ENCODE peak calls at places on chromosomes 5 and 9, in seven cellular contexts. Z is activated CD4-positive, alpha-beta T cell treated with anti-CD3 and anti-CD28 coated beads, Interleukin-2, amount 10 ng/mL, durations not matched to agents 7 days and 5 days; X is HL-60; B is CD4-positive, CD25-positive, alpha-beta regulatory T cell; E is caudate nucleus; M is HTR-8/SVneo; Y is B cell. L is an unnamed sample.

GRCh38 chr9:91698266-91698665 is 251.8 kb downstream of the ROR2 start:
- DNase-seq in Z (no peak), X (no peak), B (no peak), E (no peak), M (no peak), Y (no peak), L (no peak)

GRCh38 chr5:2256646-2257288 is 374.0 kb upstream of the IRX4 start:
- DNase-seq in Z (no peak), X (no peak), B (no peak), E (no peak), M (no peak), Y (no peak), L (no peak)

GRCh38 chr5:113891491-113891890 is 378.0 kb downstream of the YTHDC2 start:
- DNase-seq in Z (no peak), X (no peak), B (no peak), E (no peak), M (no peak), Y (no peak), L (no peak)

GRCh38 chr5:57779383-57780223 is 297.0 kb upstream of the ACTBL2 start:
- DNase-seq in Z (peak), X (no peak), B (no peak), E (no peak), M (peak), Y (peak), L (peak)

GRCh38 chr5:7991125-7991821 is 122.3 kb downstream of the MTRR start:
- DNase-seq in Z (no peak), X (no peak), B (no peak), E (no peak), M (no peak), Y (no peak), L (peak)

GRCh38 chr9:14164908-14165307 is 149.0 kb downstream of the NFIB start:
- DNase-seq in Z (no peak), X (no peak), B (no peak), E (no peak), M (no peak), Y (no peak), L (no peak)

GRCh38 chr5:34731435-34732232 is 75.5 kb downstream of the RAI14 start:
- DNase-seq in Z (no peak), X (no peak), B (no peak), E (no peak), M (no peak), Y (no peak), L (no peak)

GRCh38 chr5:8208307-8208706 is 339.4 kb downstream of the MTRR start:
- DNase-seq in Z (no peak), X (no peak), B (no peak), E (no peak), M (no peak), Y (no peak), L (no peak)

GRCh38 chr5:132065351-132065937 is 5.0 kb downstream of the IL3 start:
- DNase-seq in Z (peak), X (peak), B (no peak), E (no peak), M (peak), Y (peak), L (peak)

GRCh38 chr5:133147815-133148634 is 96.2 kb downstream of the HSPA4 start:
- DNase-seq in Z (no peak), X (no peak), B (no peak), E (no peak), M (no peak), Y (no peak), L (no peak)

GRCh38 chr5:122076023-122076422 is 2.0 kb downstream of the LOX start:
- DNase-seq in Z (no peak), X (no peak), B (no peak), E (no peak), M (no peak), Y (no peak), L (no peak)

GRCh38 chr9:35529156-35529823 is 39.4 kb downstream of the RUSC2 start:
- DNase-seq in Z (no peak), X (no peak), B (no peak), E (no peak), M (no peak), Y (no peak), L (no peak)

GRCh38 chr9:19114680-19115270 is 12.1 kb upstream of the HAUS6 start:
- DNase-seq in Z (no peak), X (no peak), B (no peak), E (no peak), M (no peak), Y (no peak), L (no peak)